ENCODE peak calls at places on chromosomes 7 and 10, in four cellular contexts. One of them, this sample, is unnamed.

GRCh38 chr7:29806131-29806792 is at the start of gene WIPF3:
- DNase-seq in hepatocyte: peak
- DNase-seq in lower lobe of right lung: peak
- DNase-seq in bronchial epithelial cell: no peak
- DNase-seq in this sample: peak

GRCh38 chr10:44857363-44858016 is 53.6 kb upstream of the TMEM72 start:
- DNase-seq in hepatocyte: peak
- DNase-seq in lower lobe of right lung: peak
- DNase-seq in bronchial epithelial cell: peak
- DNase-seq in this sample: peak

GRCh38 chr10:87510025-87510424 is 5.3 kb downstream of the MINPP1 start:
- DNase-seq in hepatocyte: no peak
- DNase-seq in lower lobe of right lung: no peak
- DNase-seq in bronchial epithelial cell: no peak
- DNase-seq in this sample: no peak

GRCh38 chr7:142716596-142716995 is 32.7 kb upstream of the PRSS1 start:
- DNase-seq in hepatocyte: no peak
- DNase-seq in lower lobe of right lung: no peak
- DNase-seq in bronchial epithelial cell: no peak
- DNase-seq in this sample: no peak

GRCh38 chr7:7889791-7890568 is 78.6 kb upstream of the GLCCI1 start:
- DNase-seq in hepatocyte: no peak
- DNase-seq in lower lobe of right lung: no peak
- DNase-seq in bronchial epithelial cell: peak
- DNase-seq in this sample: no peak

GRCh38 chr7:16651391-16652254 is 5.6 kb downstream of the BZW2 start:
- DNase-seq in hepatocyte: no peak
- DNase-seq in lower lobe of right lung: no peak
- DNase-seq in bronchial epithelial cell: no peak
- DNase-seq in this sample: no peak

GRCh38 chr7:158829021-158829341 is 328 bp downstream of the ESYT2 start:
- DNase-seq in hepatocyte: peak
- DNase-seq in lower lobe of right lung: peak
- DNase-seq in bronchial epithelial cell: peak
- DNase-seq in this sample: peak

GRCh38 chr7:30134523-30135270 is at the start of gene MTURN:
- DNase-seq in hepatocyte: peak
- DNase-seq in lower lobe of right lung: peak
- DNase-seq in bronchial epithelial cell: peak
- DNase-seq in this sample: peak

GRCh38 chr7:638256-639011 is 88.1 kb upstream of the DNAAF5 start:
- DNase-seq in hepatocyte: no peak
- DNase-seq in lower lobe of right lung: no peak
- DNase-seq in bronchial epithelial cell: no peak
- DNase-seq in this sample: no peak

GRCh38 chr10:97550336-97551149 is 22.0 kb upstream of the ANKRD2 start:
- DNase-seq in hepatocyte: no peak
- DNase-seq in lower lobe of right lung: no peak
- DNase-seq in bronchial epithelial cell: no peak
- DNase-seq in this sample: no peak

GRCh38 chr10:35493196-35494118 is 111.7 kb upstream of the GJD4 start:
- DNase-seq in hepatocyte: no peak
- DNase-seq in lower lobe of right lung: no peak
- DNase-seq in bronchial epithelial cell: peak
- DNase-seq in this sample: peak

GRCh38 chr10:104498345-104498955 is 142.6 kb upstream of the SORCS3 start:
- DNase-seq in hepatocyte: no peak
- DNase-seq in lower lobe of right lung: no peak
- DNase-seq in bronchial epithelial cell: no peak
- DNase-seq in this sample: no peak

GRCh38 chr7:99379043-99379577 is 4.6 kb downstream of the ARPC1B start:
- DNase-seq in hepatocyte: peak
- DNase-seq in lower lobe of right lung: peak
- DNase-seq in bronchial epithelial cell: peak
- DNase-seq in this sample: no peak

GRCh38 chr7:17229257-17229656 is 69.2 kb upstream of the AHR start:
- DNase-seq in hepatocyte: no peak
- DNase-seq in lower lobe of right lung: no peak
- DNase-seq in bronchial epithelial cell: no peak
- DNase-seq in this sample: no peak

GRCh38 chr10:61822781-61823230 is 78.7 kb upstream of the ARID5B start:
- DNase-seq in hepatocyte: no peak
- DNase-seq in lower lobe of right lung: no peak
- DNase-seq in bronchial epithelial cell: no peak
- DNase-seq in this sample: no peak

GRCh38 chr7:112708236-112708635 is 82.0 kb downstream of the TMEM168 start:
- DNase-seq in hepatocyte: no peak
- DNase-seq in lower lobe of right lung: no peak
- DNase-seq in bronchial epithelial cell: no peak
- DNase-seq in this sample: no peak

GRCh38 chr10:1942478-1942877 is 205.2 kb upstream of the ADARB2 start:
- DNase-seq in hepatocyte: no peak
- DNase-seq in lower lobe of right lung: no peak
- DNase-seq in bronchial epithelial cell: no peak
- DNase-seq in this sample: no peak

GRCh38 chr10:73529089-73529832 is 33.4 kb upstream of the PPP3CB start:
- DNase-seq in hepatocyte: peak
- DNase-seq in lower lobe of right lung: no peak
- DNase-seq in bronchial epithelial cell: peak
- DNase-seq in this sample: peak

GRCh38 chr7:1697499-1698125 is 27.5 kb downstream of the ELFN1 start:
- DNase-seq in hepatocyte: no peak
- DNase-seq in lower lobe of right lung: no peak
- DNase-seq in bronchial epithelial cell: no peak
- DNase-seq in this sample: peak

GRCh38 chr7:142248166-142249160 is 9.4 kb downstream of the PRSS58 start:
- DNase-seq in hepatocyte: no peak
- DNase-seq in lower lobe of right lung: no peak
- DNase-seq in bronchial epithelial cell: no peak
- DNase-seq in this sample: no peak

GRCh38 chr7:14303536-14303935 is 314.1 kb upstream of the ETV1 start:
- DNase-seq in hepatocyte: peak
- DNase-seq in lower lobe of right lung: no peak
- DNase-seq in bronchial epithelial cell: no peak
- DNase-seq in this sample: peak

GRCh38 chr10:26567349-26567721 is 129.2 kb downstream of the APBB1IP start:
- DNase-seq in hepatocyte: no peak
- DNase-seq in lower lobe of right lung: no peak
- DNase-seq in bronchial epithelial cell: no peak
- DNase-seq in this sample: no peak

GRCh38 chr10:130411496-130412070 is 275.4 kb downstream of the GLRX3 start:
- DNase-seq in hepatocyte: no peak
- DNase-seq in lower lobe of right lung: no peak
- DNase-seq in bronchial epithelial cell: no peak
- DNase-seq in this sample: no peak

GRCh38 chr10:131072651-131073468 is 238.7 kb downstream of the TCERG1L start:
- DNase-seq in hepatocyte: no peak
- DNase-seq in lower lobe of right lung: no peak
- DNase-seq in bronchial epithelial cell: no peak
- DNase-seq in this sample: no peak

GRCh38 chr7:135508853-135509588 is 881 bp downstream of the CNOT4 start:
- DNase-seq in hepatocyte: peak
- DNase-seq in lower lobe of right lung: no peak
- DNase-seq in bronchial epithelial cell: peak
- DNase-seq in this sample: peak

GRCh38 chr7:69105092-69105491 is 493.2 kb upstream of the AUTS2 start:
- DNase-seq in hepatocyte: peak
- DNase-seq in lower lobe of right lung: no peak
- DNase-seq in bronchial epithelial cell: peak
- DNase-seq in this sample: no peak

GRCh38 chr7:156816943-156817572 is 75.9 kb downstream of the LMBR1 start:
- DNase-seq in hepatocyte: peak
- DNase-seq in lower lobe of right lung: no peak
- DNase-seq in bronchial epithelial cell: peak
- DNase-seq in this sample: no peak

GRCh38 chr10:32958992-32959703 is 1.1 kb upstream of the ITGB1 start:
- DNase-seq in hepatocyte: no peak
- DNase-seq in lower lobe of right lung: no peak
- DNase-seq in bronchial epithelial cell: no peak
- DNase-seq in this sample: no peak

GRCh38 chr10:22554481-22555182 is 159.7 kb downstream of the PIP4K2A start:
- DNase-seq in hepatocyte: peak
- DNase-seq in lower lobe of right lung: peak
- DNase-seq in bronchial epithelial cell: peak
- DNase-seq in this sample: no peak

GRCh38 chr10:124993728-124994451 is 52.0 kb downstream of the ZRANB1 start:
- DNase-seq in hepatocyte: no peak
- DNase-seq in lower lobe of right lung: peak
- DNase-seq in bronchial epithelial cell: no peak
- DNase-seq in this sample: no peak

GRCh38 chr7:152336754-152337368 is 98.9 kb downstream of the KMT2C start:
- DNase-seq in hepatocyte: peak
- DNase-seq in lower lobe of right lung: no peak
- DNase-seq in bronchial epithelial cell: peak
- DNase-seq in this sample: peak

DNA sequence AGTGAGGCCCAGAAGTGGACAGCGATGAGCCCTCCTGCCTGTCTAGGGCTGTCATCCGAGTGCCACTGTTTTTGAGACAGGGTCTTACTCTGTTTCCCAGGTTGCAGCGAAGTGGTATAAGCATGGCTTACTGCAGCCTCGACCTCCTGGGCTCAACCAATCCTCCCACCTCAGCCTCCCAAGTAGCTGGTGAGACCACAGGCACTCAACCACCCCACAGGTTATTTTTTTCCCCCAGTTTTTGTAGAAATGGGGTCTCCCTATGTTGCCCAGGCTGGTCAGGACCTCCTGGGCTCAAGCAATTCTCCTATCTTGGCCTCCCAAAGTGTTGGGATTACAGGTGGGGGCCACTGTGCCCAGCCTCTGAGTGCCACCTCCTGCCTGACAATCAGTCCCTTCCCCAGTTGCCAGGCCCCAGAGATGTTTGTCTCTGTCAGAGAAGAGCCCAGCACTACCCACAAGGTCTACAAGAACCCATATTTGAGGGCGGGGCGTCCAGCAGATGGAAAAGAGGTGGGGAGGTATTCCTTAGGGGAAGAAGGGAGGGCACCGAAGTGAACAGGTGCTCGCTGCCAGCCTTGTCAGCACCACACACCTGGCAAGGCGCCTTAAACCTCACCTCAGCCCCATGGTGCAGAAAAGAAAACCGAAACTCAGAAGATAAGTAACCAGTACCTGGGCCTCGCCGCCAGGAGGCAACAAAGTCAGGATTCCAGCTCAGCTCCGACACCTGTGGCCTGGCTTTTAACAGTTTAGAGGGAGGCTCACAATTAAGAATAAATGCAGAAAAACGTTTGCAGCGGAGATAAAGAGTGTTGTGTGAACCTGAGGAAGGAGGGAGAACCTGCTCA is 77.4 kb upstream of the ANLN start:
- DNase-seq in hepatocyte: peak
- DNase-seq in lower lobe of right lung: peak
- DNase-seq in bronchial epithelial cell: peak
- DNase-seq in this sample: peak
- TF ChIP-seq CTCF in hepatocyte: peak
- TF ChIP-seq CTCF in lower lobe of right lung: peak
- TF ChIP-seq CTCF in bronchial epithelial cell: peak
- TF ChIP-seq CTCF in this sample: peak

GRCh38 chr10:98980353-98980752 is 255.3 kb downstream of the HPSE2 start:
- DNase-seq in hepatocyte: no peak
- DNase-seq in lower lobe of right lung: no peak
- DNase-seq in bronchial epithelial cell: no peak
- DNase-seq in this sample: no peak
- TF ChIP-seq CTCF in hepatocyte: no peak
- TF ChIP-seq CTCF in lower lobe of right lung: no peak
- TF ChIP-seq CTCF in bronchial epithelial cell: no peak
- TF ChIP-seq CTCF in this sample: no peak

DNA sequence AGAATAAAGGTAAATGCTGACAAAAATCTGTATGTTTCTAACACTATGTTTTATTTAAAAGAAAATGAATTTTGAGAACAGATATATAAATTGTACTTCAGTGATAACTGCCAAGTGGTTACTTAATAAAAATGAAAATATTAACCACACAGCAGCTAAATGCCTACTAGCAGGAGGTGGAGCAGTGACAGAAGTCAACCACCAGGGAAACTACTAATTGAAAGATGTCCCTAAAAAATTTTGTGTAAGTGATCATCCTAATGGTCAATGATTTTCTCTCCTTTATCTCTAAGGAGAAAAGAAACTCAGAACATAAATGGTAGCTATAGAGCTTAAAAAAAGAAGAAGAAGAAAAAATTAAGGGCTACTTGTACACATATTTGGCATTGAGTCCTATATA is 22.9 kb downstream of the WNT16 start:
- DNase-seq in hepatocyte: no peak
- DNase-seq in lower lobe of right lung: no peak
- DNase-seq in bronchial epithelial cell: no peak
- DNase-seq in this sample: no peak
- TF ChIP-seq CTCF in hepatocyte: no peak
- TF ChIP-seq CTCF in lower lobe of right lung: no peak
- TF ChIP-seq CTCF in bronchial epithelial cell: no peak
- TF ChIP-seq CTCF in this sample: no peak

GRCh38 chr10:126902157-126902556 is 3.1 kb upstream of the DOCK1 start:
- DNase-seq in hepatocyte: peak
- DNase-seq in lower lobe of right lung: no peak
- DNase-seq in bronchial epithelial cell: peak
- DNase-seq in this sample: peak
- TF ChIP-seq CTCF in hepatocyte: no peak
- TF ChIP-seq CTCF in lower lobe of right lung: no peak
- TF ChIP-seq CTCF in bronchial epithelial cell: peak
- TF ChIP-seq CTCF in this sample: no peak

DNA sequence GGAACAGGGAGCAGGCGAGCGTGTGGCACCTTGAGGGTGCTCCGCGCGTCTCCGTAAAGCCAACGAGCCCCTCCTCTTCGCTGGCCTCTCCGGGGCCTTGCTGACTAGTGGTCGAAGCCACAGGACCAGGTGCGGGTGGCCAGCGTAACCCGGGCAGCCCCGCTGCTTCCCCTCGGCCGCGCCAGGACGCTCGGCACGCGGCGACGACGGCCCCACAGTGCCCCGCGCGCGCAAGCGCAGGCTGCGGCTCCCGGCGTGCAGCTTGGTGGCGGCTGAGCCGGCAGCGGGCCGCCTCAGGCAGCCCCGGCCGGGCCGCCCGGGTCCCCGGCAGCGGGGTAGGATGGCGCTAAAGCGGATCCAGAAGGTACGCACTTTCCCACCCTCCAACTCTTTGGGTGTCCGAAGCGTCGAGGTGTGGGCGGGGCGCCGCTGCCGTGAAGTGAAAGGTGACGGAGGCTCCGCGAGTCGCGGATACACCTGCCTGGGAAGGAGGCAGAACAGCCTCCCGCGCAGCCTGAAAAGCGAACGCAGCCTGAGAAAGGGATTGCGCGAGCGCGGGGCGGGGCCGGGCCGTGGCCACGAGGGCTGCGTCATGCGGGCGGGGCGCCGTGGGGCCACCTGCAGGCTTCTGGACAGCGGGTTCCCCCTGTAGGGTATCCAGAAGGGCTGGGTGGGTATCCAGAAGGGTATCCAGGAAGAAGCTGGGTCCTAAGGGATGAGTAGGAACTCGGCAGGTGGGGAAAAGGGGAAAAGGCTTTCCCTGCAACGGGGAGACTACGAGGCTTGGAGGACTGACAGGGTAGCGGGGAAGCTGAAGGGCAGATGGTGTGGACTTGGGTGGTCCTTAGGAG is at the start of gene UBE2D4:
- DNase-seq in hepatocyte: peak
- DNase-seq in lower lobe of right lung: peak
- DNase-seq in bronchial epithelial cell: peak
- DNase-seq in this sample: peak
- TF ChIP-seq CTCF in hepatocyte: peak
- TF ChIP-seq CTCF in lower lobe of right lung: no peak
- TF ChIP-seq CTCF in bronchial epithelial cell: no peak
- TF ChIP-seq CTCF in this sample: no peak